ENCODE peak calls at places on chromosomes 7 and 10, in five cellular contexts. H, M, D, K and T are unnamed samples.
A peak's percentile ranks its signal among the peaks of the same experiment; 100 is the strongest.

GRCh38 chr7:110372685-110373084 is 718.2 kb upstream of the LRRN3 start:
- DNase-seq in H (no peak), K (no peak), M (no peak), D (no peak), T (no peak)

GRCh38 chr7:45593121-45593541 is 19.0 kb downstream of the ADCY1 start:
- DNase-seq in M (no peak), H (no peak), K (no peak), D (peak; percentile 12), T (no peak)

GRCh38 chr10:35340975-35341374 is 4.7 kb downstream of the CCNY start:
- DNase-seq in M (no peak), D (no peak), H (no peak), K (no peak), T (no peak)

GRCh38 chr7:1043552-1044188 is 676 bp upstream of the GPR146 start:
- DNase-seq in H (no peak), M (no peak), K (no peak), D (peak; percentile 48), T (no peak)

GRCh38 chr7:75739796-75740672 is 1.3 kb upstream of the HIP1 start:
- DNase-seq in D (no peak), K (peak; percentile 40), M (no peak), H (no peak), T (no peak)

GRCh38 chr7:128233471-128233870 is 7.6 kb upstream of the LEP start:
- DNase-seq in M (no peak), H (no peak), D (no peak), K (no peak), T (no peak)

GRCh38 chr7:37480642-37481041 is 32.0 kb upstream of the ELMO1 start:
- DNase-seq in K (no peak), H (no peak), M (no peak), D (no peak), T (no peak)

GRCh38 chr10:28274475-28274874 is 28.4 kb downstream of the MPP7 start:
- DNase-seq in D (no peak), H (no peak), M (no peak), K (no peak), T (no peak)

GRCh38 chr10:79241990-79242619 is 105.2 kb upstream of the PPIF start:
- DNase-seq in H (peak; percentile 85), D (peak; percentile 60), K (no peak), M (peak; percentile 69), T (no peak)

GRCh38 chr7:1428941-1429444 is 30.3 kb downstream of the MICALL2 start:
- DNase-seq in K (no peak), H (no peak), D (no peak), M (no peak), T (no peak)

GRCh38 chr7:158957507-158957900 is 101.1 kb downstream of the DYNC2I1 start:
- DNase-seq in M (no peak), D (peak; percentile 57), H (no peak), K (no peak), T (no peak)

GRCh38 chr7:112907658-112908057 is 117.5 kb upstream of the TMEM168 start:
- DNase-seq in M (no peak), D (no peak), H (no peak), K (no peak), T (no peak)

GRCh38 chr10:55630491-55631056 is 730.5 kb downstream of the ZWINT start:
- DNase-seq in D (no peak), H (peak; percentile 42), K (no peak), M (peak; percentile 58), T (no peak)

GRCh38 chr10:125692932-125693847 is 10.2 kb upstream of the TEX36 start:
- DNase-seq in H (no peak), D (no peak), K (no peak), M (no peak), T (peak; percentile 67)

GRCh38 chr7:104123786-104124185 is 84.0 kb downstream of the ORC5 start:
- DNase-seq in H (no peak), K (no peak), M (no peak), D (no peak), T (no peak)

GRCh38 chr7:7702826-7703225 is 15.6 kb downstream of the RPA3 start:
- DNase-seq in H (no peak), M (no peak), D (no peak), K (no peak), T (no peak)

GRCh38 chr10:97065128-97065527 is 120.6 kb downstream of the SLIT1 start:
- DNase-seq in K (no peak), D (no peak), H (no peak), M (no peak), T (peak; percentile 11)

GRCh38 chr7:149719050-149719899 is 54.1 kb downstream of the ZNF467 start:
- DNase-seq in H (no peak), K (no peak), D (no peak), M (no peak), T (no peak)

GRCh38 chr10:3785251-3785848 is 341 bp upstream of the KLF6 start:
- DNase-seq in K (peak; percentile 90), H (peak; percentile 99), M (peak; percentile 99), D (peak; percentile 99), T (peak; percentile 89)

GRCh38 chr10:3785849-3786290 is 861 bp upstream of the KLF6 start:
- DNase-seq in M (peak; percentile 55), H (no peak), D (peak; percentile 58), K (no peak), T (no peak)

GRCh38 chr10:3783721-3784432 is 1.1 kb downstream of the KLF6 start:
- DNase-seq in K (no peak), H (no peak), M (peak; percentile 83), D (peak; percentile 73), T (peak; percentile 96)

GRCh38 chr10:3783313-3783689 is 1.7 kb downstream of the KLF6 start:
- DNase-seq in M (peak; percentile 73), H (peak; percentile 69), D (peak; percentile 58), K (peak; percentile 60), T (no peak)

DNA sequence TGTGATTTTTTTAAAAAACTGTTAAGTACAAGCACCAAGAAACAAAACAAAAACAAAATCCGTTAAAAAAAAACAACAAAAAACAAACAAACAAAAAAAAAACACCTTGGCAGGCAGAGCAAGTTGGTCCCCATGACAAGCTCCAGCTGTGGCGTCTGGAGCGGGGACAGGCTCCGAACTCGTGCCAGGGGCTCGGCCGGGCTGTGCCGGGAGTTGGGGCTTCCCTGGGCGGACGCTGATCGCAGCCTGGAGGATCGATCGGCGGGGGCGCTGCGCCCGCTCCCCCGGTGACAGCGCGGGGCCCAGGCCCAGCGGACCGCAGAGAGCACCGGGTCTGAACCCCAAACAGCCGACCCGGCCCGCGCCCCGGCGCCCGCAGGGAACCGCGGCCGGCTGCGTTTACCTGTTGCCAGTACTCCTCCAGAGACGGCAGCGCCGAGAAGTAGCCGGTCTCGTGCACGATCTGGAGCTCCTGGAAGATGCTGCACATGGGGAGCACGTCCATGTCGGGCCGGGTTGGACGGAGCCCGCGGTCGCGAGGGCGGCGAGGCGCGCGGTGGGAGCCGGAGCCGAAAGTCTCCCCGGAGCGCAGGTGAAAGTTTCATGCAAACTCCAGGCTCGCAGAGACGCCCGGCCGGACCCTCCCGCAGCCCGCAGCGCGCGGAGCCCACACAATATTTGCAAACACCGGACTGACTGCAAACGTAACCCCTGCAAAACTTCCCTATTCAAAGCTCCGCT is at the start of gene KLF6:
- DNase-seq in K (no peak), D (peak; percentile 44), H (peak; percentile 77), M (peak; percentile 67), T (no peak)
- TF ChIP-seq CTCF in K (no peak), D (no peak), H (no peak), M (no peak), T (no peak)

GRCh38 chr10:61359452-61359851 is 93.7 kb downstream of the TMEM26 start:
- DNase-seq in K (no peak), H (no peak), M (no peak), D (no peak), T (no peak)
- H3K4me3 ChIP-seq in K (no peak overlapping the region), H (no peak overlapping the region), M (no peak overlapping the region), D (no peak overlapping the region), T (no peak overlapping the region)

GRCh38 chr10:44306147-44306710 is 78.7 kb downstream of the CXCL12 start:
- DNase-seq in M (no peak), K (no peak), H (no peak), D (no peak), T (no peak)
- TF ChIP-seq CTCF in M (no peak), K (no peak), H (no peak), D (no peak), T (no peak)

GRCh38 chr7:27185708-27186449 is 847 bp upstream of the HOXA11 start:
- DNase-seq in M (no peak), D (no peak), H (no peak), K (no peak), T (no peak)
- H3K4me3 ChIP-seq in M (no peak overlapping the region), D (peak overlapping the region; percentile 50), H (no peak overlapping the region), K (no peak overlapping the region), T (no peak overlapping the region)

GRCh38 chr7:83271212-83272099 is 108.8 kb upstream of the PCLO start:
- DNase-seq in K (no peak), M (peak; percentile 53), H (no peak), D (no peak), T (no peak)
- TF ChIP-seq CTCF in K (peak; percentile 35), M (peak; percentile 65), H (peak; percentile 24), D (no peak), T (peak; percentile 80)

GRCh38 chr7:124912972-124913371 is 16.7 kb downstream of the POT1 start:
- DNase-seq in H (no peak), K (no peak), M (no peak), D (no peak), T (no peak)
- H3K4me3 ChIP-seq in H (no peak overlapping the region), K (no peak overlapping the region), M (no peak overlapping the region), D (no peak overlapping the region), T (no peak overlapping the region)

GRCh38 chr7:74443591-74444365 is 9.9 kb upstream of the GTF2IRD1 start:
- DNase-seq in M (peak; percentile 21), D (no peak), H (no peak), K (no peak), T (no peak)

GRCh38 chr7:74441801-74442200 is 11.9 kb upstream of the GTF2IRD1 start:
- DNase-seq in H (no peak), D (no peak), K (no peak), M (no peak), T (no peak)

GRCh38 chr7:74438327-74438726 is 15.4 kb upstream of the GTF2IRD1 start:
- DNase-seq in K (no peak), M (peak; percentile 0), D (no peak), H (no peak), T (no peak)

DNA sequence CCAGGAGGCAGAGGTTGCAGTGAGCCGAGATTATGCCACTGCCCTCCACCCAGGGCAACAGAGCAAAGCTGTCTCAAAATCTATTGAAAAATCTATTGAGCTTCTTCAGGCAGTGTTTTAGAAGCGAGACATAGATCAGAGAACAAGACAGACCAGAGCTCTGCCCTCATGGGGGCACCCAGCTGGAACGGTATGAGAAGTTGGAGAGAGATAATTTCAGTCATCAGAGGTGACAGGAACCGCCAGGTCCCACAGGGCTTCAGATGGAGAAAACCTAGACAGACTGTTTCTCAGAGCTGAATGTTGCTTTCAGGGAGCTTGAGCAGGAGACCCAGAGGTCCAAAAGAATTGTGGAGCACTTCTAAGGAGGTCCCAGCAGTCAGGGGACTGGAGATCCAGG is 14.2 kb upstream of the GTF2IRD1 start:
- DNase-seq in K (no peak), D (no peak), H (no peak), M (no peak), T (no peak)
- TF ChIP-seq CTCF in K (no peak), D (no peak), H (no peak), M (no peak), T (no peak)